ENCODE peak calls at places on chromosomes 11 and 22, in seven cellular contexts. F is A673, R is lower lobe of right lung, I is heart left ventricle, O is fibroblast of lung, X is prostate gland, Y is ovary. D is an unnamed sample.
A peak's percentile ranks its signal among the peaks of the same experiment; 100 is the strongest.

GRCh38 chr11:14974723-14975587 is 2.8 kb upstream of the CALCA start:
- DNase-seq in O (peak; percentile 16), Y (no peak), X (no peak), I (peak; percentile 44), F (no peak), R (no peak), D (peak; percentile 38)

GRCh38 chr22:28094831-28095230 is 175.8 kb upstream of the PITPNB start:
- DNase-seq in I (no peak), F (peak; percentile 39), R (no peak), X (no peak), O (no peak), Y (no peak), D (no peak)

GRCh38 chr11:75582935-75583709 is 21.1 kb downstream of the SERPINH1 start:
- DNase-seq in F (peak; percentile 78), R (peak; percentile 78), X (no peak), O (peak; percentile 77), I (peak; percentile 84), Y (peak; percentile 78), D (no peak)

GRCh38 chr22:32926600-32926999 is 125.1 kb downstream of the TIMP3 start:
- DNase-seq in I (no peak), Y (no peak), X (no peak), R (no peak), O (peak; percentile 25), F (peak; percentile 55), D (peak; percentile 39)

GRCh38 chr11:91947215-91947614 is 277.4 kb upstream of the FAT3 start:
- DNase-seq in Y (no peak), F (peak; percentile 81), X (peak; percentile 12), I (peak; percentile 21), O (peak; percentile 83), R (no peak), D (peak; percentile 16)

GRCh38 chr11:64859542-64860414 is 15.3 kb upstream of the CDC42BPG start:
- DNase-seq in R (no peak), F (no peak), O (no peak), X (no peak), Y (no peak), I (no peak), D (no peak)

GRCh38 chr11:122690292-122690691 is 34.8 kb downstream of the UBASH3B start:
- DNase-seq in X (no peak), R (no peak), F (no peak), Y (no peak), I (no peak), O (no peak), D (no peak)

GRCh38 chr22:31800065-31800464 is 46.2 kb downstream of the DEPDC5 start:
- DNase-seq in O (peak; percentile 56), X (no peak), Y (no peak), I (no peak), R (no peak), F (no peak), D (peak; percentile 97)

GRCh38 chr22:22026157-22026831 is 43.7 kb upstream of the TOP3B start:
- DNase-seq in X (no peak), R (no peak), Y (no peak), O (no peak), I (no peak), F (no peak), D (no peak)

GRCh38 chr11:2703487-2704141 is 3.8 kb upstream of the KCNQ1OT1 start:
- DNase-seq in X (no peak), Y (no peak), R (peak; percentile 19), O (no peak), F (peak; percentile 70), I (peak; percentile 24), D (no peak)

GRCh38 chr11:134742228-134742612 is 330.2 kb upstream of the B3GAT1 start:
- DNase-seq in X (no peak), O (peak; percentile 53), Y (no peak), R (no peak), F (no peak), I (no peak), D (no peak)

GRCh38 chr11:72814831-72815618 is 814 bp downstream of the ATG16L2 start:
- DNase-seq in F (peak; percentile 71), R (no peak), I (no peak), O (peak; percentile 57), X (no peak), Y (peak; percentile 46), D (peak; percentile 38)

GRCh38 chr11:125062931-125063428 is at the start of gene SLC37A2:
- DNase-seq in X (peak; percentile 52), O (peak; percentile 61), R (peak; percentile 84), F (peak; percentile 48), I (peak; percentile 77), Y (peak; percentile 40), D (peak; percentile 47)

GRCh38 chr11:123033895-123034294 is 28.0 kb downstream of the HSPA8 start:
- DNase-seq in Y (no peak), F (peak; percentile 71), O (no peak), R (no peak), I (no peak), X (no peak), D (no peak)

GRCh38 chr22:40654522-40655167 is 18.1 kb upstream of the MRTFA start:
- DNase-seq in R (no peak), X (peak; percentile 38), Y (no peak), F (peak; percentile 82), O (peak; percentile 84), I (peak; percentile 73), D (no peak)

GRCh38 chr11:69816671-69817070 is 2.5 kb downstream of the FGF3 start:
- DNase-seq in X (no peak), Y (no peak), F (peak; percentile 20), I (no peak), O (no peak), R (no peak), D (no peak)

GRCh38 chr11:94132152-94132558 is 3.5 kb downstream of the PANX1 start:
- DNase-seq in F (no peak), I (no peak), O (peak; percentile 91), Y (peak; percentile 31), X (no peak), R (no peak), D (peak; percentile 80)

GRCh38 chr11:112751763-112752162 is 209.5 kb upstream of the NCAM1 start:
- DNase-seq in R (no peak), Y (no peak), I (no peak), X (no peak), O (no peak), F (no peak), D (no peak)

GRCh38 chr11:70072471-70073187 is 5.5 kb upstream of the ANO1 start:
- DNase-seq in X (no peak), F (no peak), O (no peak), R (no peak), Y (no peak), I (no peak), D (no peak)

GRCh38 chr11:128061321-128061871 is 526.0 kb downstream of the ETS1 start:
- DNase-seq in F (no peak), X (peak; percentile 40), R (no peak), O (peak; percentile 98), Y (no peak), I (no peak), D (peak; percentile 47)

GRCh38 chr11:64409707-64410395 is 50.9 kb downstream of the RPS6KA4 start:
- DNase-seq in R (no peak), Y (no peak), F (no peak), O (peak; percentile 34), I (no peak), X (no peak), D (no peak)

GRCh38 chr11:32870676-32871075 is 21.9 kb upstream of the QSER1 start:
- DNase-seq in O (no peak), I (no peak), F (peak; percentile 77), Y (no peak), R (no peak), X (no peak), D (no peak)

GRCh38 chr11:60762851-60763691 is 6.4 kb downstream of the MS4A15 start:
- DNase-seq in F (peak; percentile 27), I (no peak), Y (no peak), X (no peak), R (no peak), O (no peak), D (no peak)

GRCh38 chr11:67400251-67400941 is 1.3 kb downstream of the PPP1CA start:
- DNase-seq in Y (no peak), F (no peak), X (no peak), R (no peak), O (no peak), I (peak; percentile 58), D (no peak)

GRCh38 chr11:108571001-108571400 is 22.6 kb downstream of the EXPH5 start:
- DNase-seq in R (no peak), O (no peak), I (no peak), F (no peak), Y (no peak), X (no peak), D (peak; percentile 68)

GRCh38 chr11:47403571-47403970 is 4.8 kb upstream of the SLC39A13 start:
- DNase-seq in R (no peak), Y (no peak), F (no peak), O (no peak), I (no peak), X (no peak), D (no peak)
- H3K27ac ChIP-seq in R (no peak overlapping the region), Y (no peak overlapping the region), F (no peak overlapping the region), O (no peak overlapping the region), I (no peak overlapping the region), X (no peak overlapping the region), D (no peak overlapping the region)

GRCh38 chr11:118619444-118620205 is 12.2 kb downstream of the PHLDB1 start:
- DNase-seq in R (peak; percentile 35), I (peak; percentile 65), X (no peak), O (peak; percentile 98), Y (no peak), F (peak; percentile 90), D (peak; percentile 85)
- H3K4me1 ChIP-seq in R (peaks cover 85% of the 10 kb centered on the region), I (peaks cover 76% of the 10 kb centered on the region), X (peaks cover 20% of the 10 kb centered on the region), O (peaks cover 54% of the 10 kb centered on the region), Y (peaks cover 30% of the 10 kb centered on the region), F (peaks cover 46% of the 10 kb centered on the region), D (peaks cover 19% of the 10 kb centered on the region)

GRCh38 chr11:18171377-18172000 is 1.1 kb upstream of the MRGPRX4 start:
- DNase-seq in O (peak; percentile 6), I (no peak), R (no peak), X (no peak), Y (no peak), F (peak; percentile 10), D (peak; percentile 49)
- TF ChIP-seq CTCF in O (peak; percentile 30), I (no peak), R (peak; percentile 18), X (no peak), Y (no peak), F (peak; percentile 49), D (peak; percentile 67)

GRCh38 chr11:58626915-58627483 is 4.5 kb downstream of the CNTF start:
- DNase-seq in O (peak; percentile 22), I (no peak), Y (no peak), X (no peak), R (no peak), F (peak; percentile 13), D (no peak)

GRCh38 chr11:58631378-58631777 is 8.9 kb downstream of the CNTF start:
- DNase-seq in R (no peak), O (no peak), X (no peak), Y (no peak), F (no peak), I (no peak), D (no peak)

GRCh38 chr11:58629857-58630256 is 7.4 kb downstream of the CNTF start:
- DNase-seq in I (no peak), R (no peak), Y (no peak), F (peak; percentile 78), O (peak; percentile 59), X (no peak), D (no peak)

GRCh38 chr11:58625826-58626460 is 3.5 kb downstream of the CNTF start:
- DNase-seq in I (no peak), Y (no peak), F (no peak), X (no peak), R (no peak), O (peak; percentile 75), D (peak; percentile 70)

DNA sequence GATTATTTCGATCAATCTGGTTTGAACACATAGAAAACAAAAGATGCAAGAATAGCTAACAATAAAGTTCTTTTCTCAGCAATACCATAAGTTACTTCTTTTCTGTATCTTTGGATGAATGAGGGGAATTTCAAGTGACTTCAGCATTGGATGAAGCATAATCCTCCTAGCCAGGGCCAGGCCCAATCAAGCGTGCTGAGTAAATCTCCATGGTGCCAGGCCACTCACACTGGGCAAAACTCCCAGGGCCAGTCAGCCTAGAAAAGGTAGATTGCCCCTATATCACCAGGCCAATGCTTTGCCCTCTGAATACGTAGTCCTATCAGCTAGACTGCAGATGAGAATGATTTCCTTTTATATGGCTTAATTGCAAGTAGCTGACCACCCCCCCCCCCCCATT is 6.0 kb downstream of the CNTF start:
- DNase-seq in F (no peak), R (no peak), Y (no peak), I (peak; percentile 52), X (no peak), O (peak; percentile 69), D (no peak)
- H3K27ac ChIP-seq in F (no peak overlapping the region), R (no peak overlapping the region), Y (no peak overlapping the region), I (peak overlapping the region; percentile 1), X (no peak overlapping the region), O (peak overlapping the region; percentile 87), D (no peak overlapping the region)